ENCODE peak calls at places on chromosomes 1 and 21, in six cellular contexts. S, X, T, B, Z and D are unnamed samples.
A peak's percentile ranks its signal among the peaks of the same experiment; 100 is the strongest.

GRCh38 chr1:90963651-90964050 is 58.2 kb downstream of the ZNF644 start:
- DNase-seq in S (no peak), X (no peak), T (peak; percentile 8), B (no peak), Z (no peak), D (no peak)

GRCh38 chr1:150973258-150973825 is 1.3 kb downstream of the CERS2 start:
- DNase-seq in S (no peak), X (no peak), T (no peak), B (peak; percentile 58), Z (peak; percentile 18), D (no peak)

GRCh38 chr1:204294371-204294770 is 65.4 kb downstream of the PLEKHA6 start:
- DNase-seq in S (peak; percentile 92), X (no peak), T (peak; percentile 70), B (no peak), Z (peak; percentile 45), D (peak; percentile 84)

GRCh38 chr1:222009105-222009730 is 267.3 kb upstream of the DUSP10 start:
- DNase-seq in S (no peak), X (no peak), T (no peak), B (no peak), Z (no peak), D (no peak)

GRCh38 chr1:174296309-174296708 is 137.0 kb downstream of the RABGAP1L start:
- DNase-seq in S (no peak), X (no peak), T (no peak), B (no peak), Z (no peak), D (no peak)

GRCh38 chr1:179745743-179746142 is 2.7 kb downstream of the FAM163A start:
- DNase-seq in S (no peak), X (no peak), T (no peak), B (no peak), Z (no peak), D (no peak)

GRCh38 chr1:153646672-153647374 is 11.7 kb upstream of the SNAPIN start:
- DNase-seq in S (no peak), X (no peak), T (no peak), B (no peak), Z (no peak), D (no peak)

GRCh38 chr1:29767769-29768425 is 531.6 kb downstream of the PTPRU start:
- DNase-seq in S (no peak), X (peak; percentile 11), T (no peak), B (no peak), Z (no peak), D (no peak)

GRCh38 chr1:181508486-181509165 is 25.3 kb downstream of the CACNA1E start:
- DNase-seq in S (no peak), X (no peak), T (no peak), B (no peak), Z (no peak), D (no peak)

GRCh38 chr1:174189424-174190062 is 30.2 kb downstream of the RABGAP1L start:
- DNase-seq in S (no peak), X (no peak), T (no peak), B (no peak), Z (no peak), D (no peak)

GRCh38 chr1:4018721-4019521 is 118.8 kb upstream of the C1orf174 start:
- DNase-seq in S (no peak), X (no peak), T (no peak), B (no peak), Z (no peak), D (no peak)

GRCh38 chr1:4020411-4020810 is 120.3 kb upstream of the C1orf174 start:
- DNase-seq in S (no peak), X (no peak), T (no peak), B (no peak), Z (no peak), D (no peak)

GRCh38 chr1:4017636-4018365 is 117.7 kb upstream of the C1orf174 start:
- DNase-seq in S (no peak), X (no peak), T (no peak), B (no peak), Z (no peak), D (no peak)

GRCh38 chr1:4019606-4020331 is 119.7 kb upstream of the C1orf174 start:
- DNase-seq in S (no peak), X (no peak), T (no peak), B (no peak), Z (no peak), D (no peak)

DNA sequence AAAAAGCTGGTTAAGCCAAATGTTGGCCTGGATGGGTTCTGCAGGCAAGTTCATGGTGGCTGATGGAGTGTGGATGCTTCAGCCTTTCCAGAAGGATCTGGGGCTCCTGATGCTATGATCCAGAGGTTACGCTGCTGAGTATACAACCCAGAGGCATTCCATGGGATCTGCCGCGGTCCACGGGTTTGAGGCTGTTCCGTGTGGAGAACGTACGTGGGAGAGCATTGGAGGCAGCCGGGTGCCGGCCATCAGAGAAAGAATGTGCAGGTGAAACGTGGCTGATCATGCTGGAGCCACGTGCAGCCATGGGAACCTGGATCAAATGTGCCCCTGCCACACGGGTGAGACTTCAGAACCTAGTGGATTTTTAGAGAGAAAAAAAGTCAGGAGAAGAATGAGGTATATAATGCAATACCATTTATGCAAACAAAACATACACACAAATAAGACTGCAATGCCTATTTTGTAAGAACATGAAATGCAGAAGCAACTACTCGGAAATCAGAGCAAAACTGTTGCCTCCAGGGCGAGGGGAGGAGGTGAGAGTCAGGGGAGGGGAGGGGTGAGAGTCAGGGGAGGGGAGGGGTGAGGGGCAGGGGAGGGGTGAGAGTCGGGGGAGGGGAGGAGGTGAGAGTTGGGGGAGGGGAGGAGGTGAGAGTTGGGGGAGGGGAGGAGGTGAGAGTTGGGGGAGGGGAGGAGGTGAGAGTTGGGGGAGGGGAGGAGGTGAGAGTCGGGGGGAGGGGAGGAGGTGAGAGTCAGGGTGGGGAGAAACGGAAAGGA is 116.5 kb upstream of the C1orf174 start:
- DNase-seq in S (no peak), X (no peak), T (no peak), B (no peak), Z (no peak), D (no peak)
- H3K4me3 ChIP-seq in S (no peak overlapping the region), X (no peak overlapping the region), T (no peak overlapping the region), B (no peak overlapping the region), Z (no peak overlapping the region), D (no peak overlapping the region)

GRCh38 chr1:152495066-152495675 is 15.4 kb upstream of the LCE5A start:
- DNase-seq in S (no peak), X (peak; percentile 60), T (no peak), B (peak; percentile 47), Z (no peak), D (no peak)
- TF ChIP-seq CTCF in S (peak; percentile 18), X (peak; percentile 55), T (peak; percentile 28), B (peak; percentile 80), Z (no peak), D (no peak)

DNA sequence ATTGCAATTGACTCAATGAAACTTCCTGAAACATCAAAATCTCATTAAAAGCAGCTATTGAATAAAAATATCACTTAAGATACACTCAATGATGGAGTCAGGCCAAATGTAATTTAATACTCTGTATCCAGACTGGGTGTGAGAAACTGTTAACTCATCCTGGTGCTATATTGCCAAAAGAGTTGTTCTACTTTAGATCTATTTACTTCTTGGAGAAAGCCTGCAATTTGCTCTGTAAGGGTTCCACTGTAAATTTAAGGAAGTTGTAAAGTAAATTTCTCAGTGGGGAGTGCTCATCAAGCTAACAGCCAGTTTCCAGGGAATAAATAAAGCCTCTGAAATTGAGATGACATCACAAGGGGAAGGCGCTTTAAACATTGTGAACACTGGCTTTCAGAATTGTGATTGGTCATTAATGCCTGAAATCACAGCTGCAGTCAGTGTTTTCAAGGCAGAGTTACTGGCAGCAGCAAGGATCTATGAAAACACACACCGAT is 91.4 kb downstream of the OLFM3 start:
- DNase-seq in S (no peak), X (no peak), T (no peak), B (no peak), Z (no peak), D (no peak)
- H3K4me3 ChIP-seq in S (no peak overlapping the region), X (no peak overlapping the region), T (no peak overlapping the region), B (no peak overlapping the region), Z (no peak overlapping the region), D (no peak overlapping the region)

GRCh38 chr1:160418483-160418882 is 18.1 kb downstream of the VANGL2 start:
- DNase-seq in S (no peak), X (no peak), T (no peak), B (no peak), Z (no peak), D (no peak)

GRCh38 chr1:160414836-160415235 is 14.5 kb downstream of the VANGL2 start:
- DNase-seq in S (no peak), X (no peak), T (no peak), B (no peak), Z (no peak), D (no peak)

GRCh38 chr1:160413716-160414115 is 13.4 kb downstream of the VANGL2 start:
- DNase-seq in S (no peak), X (no peak), T (no peak), B (no peak), Z (no peak), D (no peak)

GRCh38 chr1:160415696-160416298 is 15.4 kb downstream of the VANGL2 start:
- DNase-seq in S (no peak), X (no peak), T (no peak), B (no peak), Z (no peak), D (no peak)

GRCh38 chr1:160416369-160416768 is 16.0 kb downstream of the VANGL2 start:
- DNase-seq in S (no peak), X (no peak), T (no peak), B (peak; percentile 74), Z (no peak), D (no peak)
- TF ChIP-seq CTCF in S (peak; percentile 51), X (peak; percentile 28), T (peak; percentile 64), B (peak; percentile 59), Z (no peak), D (peak; percentile 50)

GRCh38 chr21:14991957-14992356 is 72.8 kb downstream of the NRIP1 start:
- DNase-seq in S (no peak), X (no peak), T (no peak), B (no peak), Z (no peak), D (no peak)

GRCh38 chr21:14988760-14989159 is 76.0 kb downstream of the NRIP1 start:
- DNase-seq in S (no peak), X (no peak), T (no peak), B (no peak), Z (no peak), D (no peak)

GRCh38 chr21:14985306-14985705 is 79.5 kb downstream of the NRIP1 start:
- DNase-seq in S (no peak), X (no peak), T (no peak), B (no peak), Z (no peak), D (no peak)

GRCh38 chr21:14989359-14989758 is 75.4 kb downstream of the NRIP1 start:
- DNase-seq in S (no peak), X (no peak), T (no peak), B (no peak), Z (peak; percentile 48), D (peak; percentile 41)

DNA sequence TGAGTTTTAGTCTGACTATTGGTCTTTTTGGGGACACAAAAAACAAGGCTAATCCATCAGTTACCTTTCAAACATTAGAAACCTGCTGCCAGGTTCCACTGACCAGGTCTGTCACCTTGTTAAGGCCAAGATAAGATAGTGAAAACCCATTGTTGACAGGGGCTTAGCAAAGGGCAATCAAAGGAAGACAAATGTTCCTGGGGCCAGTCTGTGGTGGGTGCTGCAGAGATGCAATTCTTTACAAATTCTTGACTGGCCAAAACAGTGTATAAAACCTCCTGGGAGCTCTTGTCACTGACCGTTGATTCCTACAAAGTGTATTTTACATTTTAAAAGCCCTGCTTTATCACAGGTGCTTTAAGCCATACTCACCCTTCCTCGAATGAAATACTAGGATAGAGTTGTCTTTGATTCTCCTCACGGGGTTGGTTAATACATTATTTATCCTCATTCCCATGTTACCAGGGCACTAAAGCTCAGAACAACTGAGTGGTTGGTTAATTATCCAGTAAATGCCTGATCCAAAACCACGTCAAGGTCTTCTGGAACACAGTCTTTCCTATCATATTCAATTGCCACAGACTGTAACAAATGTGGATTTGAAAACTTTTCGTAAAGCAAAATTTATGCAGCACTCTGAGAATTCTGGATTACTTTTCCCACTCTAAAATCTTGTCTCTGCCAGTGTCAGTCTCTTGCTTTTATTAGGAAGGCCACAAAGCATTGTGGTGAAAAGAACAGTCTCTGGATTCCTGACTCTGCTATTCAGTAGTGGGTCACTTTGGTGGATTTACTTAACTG is 77.2 kb downstream of the NRIP1 start:
- DNase-seq in S (no peak), X (no peak), T (no peak), B (no peak), Z (no peak), D (no peak)
- H3K4me3 ChIP-seq in S (no peak overlapping the region), X (no peak overlapping the region), T (no peak overlapping the region), B (no peak overlapping the region), Z (no peak overlapping the region), D (no peak overlapping the region)